ENCODE peak calls at places on chromosomes 16 and 17, in six cellular contexts. One of them, this sample, is unnamed.

GRCh38 chr17:21278304-21279197 is 6.0 kb upstream of the MAP2K3 start:
- DNase-seq in CD8-positive, alpha-beta memory T cell: peak; percentile 70
- DNase-seq in amniotic stem cell: no peak
- DNase-seq in memory B cell: no peak
- DNase-seq in AG08396: no peak
- DNase-seq in T-cell: peak; percentile 58
- DNase-seq in this sample: no peak

GRCh38 chr17:65952586-65952985 is 239.3 kb downstream of the CEP112 start:
- DNase-seq in CD8-positive, alpha-beta memory T cell: no peak
- DNase-seq in amniotic stem cell: no peak
- DNase-seq in memory B cell: no peak
- DNase-seq in AG08396: no peak
- DNase-seq in T-cell: no peak
- DNase-seq in this sample: no peak

GRCh38 chr17:21388066-21388465 is 11.9 kb downstream of the KCNJ12 start:
- DNase-seq in CD8-positive, alpha-beta memory T cell: no peak
- DNase-seq in amniotic stem cell: no peak
- DNase-seq in memory B cell: no peak
- DNase-seq in AG08396: no peak
- DNase-seq in T-cell: no peak
- DNase-seq in this sample: no peak

GRCh38 chr17:31584436-31585279 is 193.2 kb downstream of the RAB11FIP4 start:
- DNase-seq in CD8-positive, alpha-beta memory T cell: no peak
- DNase-seq in amniotic stem cell: no peak
- DNase-seq in memory B cell: no peak
- DNase-seq in AG08396: no peak
- DNase-seq in T-cell: no peak
- DNase-seq in this sample: no peak

GRCh38 chr17:63405741-63406261 is 40.3 kb downstream of the CYB561 start:
- DNase-seq in CD8-positive, alpha-beta memory T cell: no peak
- DNase-seq in amniotic stem cell: peak; percentile 57
- DNase-seq in memory B cell: no peak
- DNase-seq in AG08396: peak; percentile 28
- DNase-seq in T-cell: no peak
- DNase-seq in this sample: peak; percentile 79

GRCh38 chr17:3859895-3860294 is 13.8 kb upstream of the NCBP3 start:
- DNase-seq in CD8-positive, alpha-beta memory T cell: no peak
- DNase-seq in amniotic stem cell: no peak
- DNase-seq in memory B cell: no peak
- DNase-seq in AG08396: no peak
- DNase-seq in T-cell: no peak
- DNase-seq in this sample: no peak

GRCh38 chr16:87358250-87358649 is 25.3 kb downstream of the FBXO31 start:
- DNase-seq in CD8-positive, alpha-beta memory T cell: no peak
- DNase-seq in amniotic stem cell: no peak
- DNase-seq in memory B cell: no peak
- DNase-seq in AG08396: no peak
- DNase-seq in T-cell: no peak
- DNase-seq in this sample: no peak

GRCh38 chr16:22816475-22816874 is 2.5 kb downstream of the HS3ST2 start:
- DNase-seq in CD8-positive, alpha-beta memory T cell: no peak
- DNase-seq in amniotic stem cell: no peak
- DNase-seq in memory B cell: no peak
- DNase-seq in AG08396: no peak
- DNase-seq in T-cell: no peak
- DNase-seq in this sample: no peak

GRCh38 chr17:69466451-69466850 is 52.0 kb downstream of the MAP2K6 start:
- DNase-seq in CD8-positive, alpha-beta memory T cell: no peak
- DNase-seq in amniotic stem cell: no peak
- DNase-seq in memory B cell: no peak
- DNase-seq in AG08396: no peak
- DNase-seq in T-cell: no peak
- DNase-seq in this sample: no peak

GRCh38 chr16:14566599-14566998 is 63.5 kb downstream of the PARN start:
- DNase-seq in CD8-positive, alpha-beta memory T cell: no peak
- DNase-seq in amniotic stem cell: no peak
- DNase-seq in memory B cell: no peak
- DNase-seq in AG08396: no peak
- DNase-seq in T-cell: no peak
- DNase-seq in this sample: no peak

GRCh38 chr17:50134206-50135110 is 4.5 kb upstream of the SAMD14 start:
- DNase-seq in CD8-positive, alpha-beta memory T cell: no peak
- DNase-seq in amniotic stem cell: no peak
- DNase-seq in memory B cell: no peak
- DNase-seq in AG08396: no peak
- DNase-seq in T-cell: no peak
- DNase-seq in this sample: peak; percentile 60

GRCh38 chr16:49839462-49839825 is 16.5 kb downstream of the ZNF423 start:
- DNase-seq in CD8-positive, alpha-beta memory T cell: no peak
- DNase-seq in amniotic stem cell: no peak
- DNase-seq in memory B cell: no peak
- DNase-seq in AG08396: no peak
- DNase-seq in T-cell: no peak
- DNase-seq in this sample: no peak

GRCh38 chr17:76566613-76566943 is 19.1 kb downstream of the ST6GALNAC2 start:
- DNase-seq in CD8-positive, alpha-beta memory T cell: no peak
- DNase-seq in amniotic stem cell: no peak
- DNase-seq in memory B cell: no peak
- DNase-seq in AG08396: no peak
- DNase-seq in T-cell: no peak
- DNase-seq in this sample: no peak

GRCh38 chr17:78159575-78160158 is 8.7 kb upstream of the SYNGR2 start:
- DNase-seq in CD8-positive, alpha-beta memory T cell: no peak
- DNase-seq in amniotic stem cell: no peak
- DNase-seq in memory B cell: no peak
- DNase-seq in AG08396: peak; percentile 52
- DNase-seq in T-cell: no peak
- DNase-seq in this sample: peak; percentile 44

GRCh38 chr16:71564377-71564967 is 12.4 kb downstream of the TAT start:
- DNase-seq in CD8-positive, alpha-beta memory T cell: peak; percentile 2
- DNase-seq in amniotic stem cell: peak; percentile 60
- DNase-seq in memory B cell: no peak
- DNase-seq in AG08396: no peak
- DNase-seq in T-cell: no peak
- DNase-seq in this sample: no peak

GRCh38 chr17:82186221-82186620 is 26.4 kb downstream of the CCDC57 start:
- DNase-seq in CD8-positive, alpha-beta memory T cell: no peak
- DNase-seq in amniotic stem cell: no peak
- DNase-seq in memory B cell: no peak
- DNase-seq in AG08396: no peak
- DNase-seq in T-cell: no peak
- DNase-seq in this sample: no peak

GRCh38 chr17:74738051-74738996 is 1.3 kb downstream of the RAB37 start:
- DNase-seq in CD8-positive, alpha-beta memory T cell: peak; percentile 79
- DNase-seq in amniotic stem cell: no peak
- DNase-seq in memory B cell: peak; percentile 45
- DNase-seq in AG08396: no peak
- DNase-seq in T-cell: peak; percentile 80
- DNase-seq in this sample: no peak

GRCh38 chr17:77649717-77650211 is 308.7 kb upstream of the TNRC6C start:
- DNase-seq in CD8-positive, alpha-beta memory T cell: no peak
- DNase-seq in amniotic stem cell: no peak
- DNase-seq in memory B cell: no peak
- DNase-seq in AG08396: peak; percentile 41
- DNase-seq in T-cell: no peak
- DNase-seq in this sample: peak; percentile 44

GRCh38 chr16:49992825-49993224 is 32.2 kb upstream of the CNEP1R1 start:
- DNase-seq in CD8-positive, alpha-beta memory T cell: no peak
- DNase-seq in amniotic stem cell: no peak
- DNase-seq in memory B cell: no peak
- DNase-seq in AG08396: no peak
- DNase-seq in T-cell: no peak
- DNase-seq in this sample: no peak

GRCh38 chr16:57883953-57884654 is 81.8 kb upstream of the KIFC3 start:
- DNase-seq in CD8-positive, alpha-beta memory T cell: no peak
- DNase-seq in amniotic stem cell: no peak
- DNase-seq in memory B cell: no peak
- DNase-seq in AG08396: no peak
- DNase-seq in T-cell: no peak
- DNase-seq in this sample: no peak

GRCh38 chr17:57436565-57436964 is 180.2 kb downstream of the MSI2 start:
- DNase-seq in CD8-positive, alpha-beta memory T cell: no peak
- DNase-seq in amniotic stem cell: no peak
- DNase-seq in memory B cell: no peak
- DNase-seq in AG08396: no peak
- DNase-seq in T-cell: no peak
- DNase-seq in this sample: no peak

GRCh38 chr16:49858200-49859129 is 2.6 kb upstream of the ZNF423 start:
- DNase-seq in CD8-positive, alpha-beta memory T cell: peak; percentile 28
- DNase-seq in amniotic stem cell: no peak
- DNase-seq in memory B cell: peak; percentile 18
- DNase-seq in AG08396: peak; percentile 48
- DNase-seq in T-cell: peak; percentile 25
- DNase-seq in this sample: peak; percentile 27

GRCh38 chr17:79077587-79077986 is 3.0 kb downstream of the ENGASE start:
- DNase-seq in CD8-positive, alpha-beta memory T cell: no peak
- DNase-seq in amniotic stem cell: no peak
- DNase-seq in memory B cell: no peak
- DNase-seq in AG08396: no peak
- DNase-seq in T-cell: no peak
- DNase-seq in this sample: no peak

GRCh38 chr17:68821860-68822693 is 133.1 kb downstream of the ABCA8 start:
- DNase-seq in CD8-positive, alpha-beta memory T cell: no peak
- DNase-seq in amniotic stem cell: peak; percentile 42
- DNase-seq in memory B cell: no peak
- DNase-seq in AG08396: peak; percentile 72
- DNase-seq in T-cell: no peak
- DNase-seq in this sample: peak; percentile 91

GRCh38 chr17:59754547-59754946 is 47.1 kb downstream of the VMP1 start:
- DNase-seq in CD8-positive, alpha-beta memory T cell: no peak
- DNase-seq in amniotic stem cell: peak; percentile 74
- DNase-seq in memory B cell: no peak
- DNase-seq in AG08396: peak; percentile 30
- DNase-seq in T-cell: no peak
- DNase-seq in this sample: peak; percentile 95

GRCh38 chr17:80388175-80388574 is 26.8 kb upstream of the ENDOV start:
- DNase-seq in CD8-positive, alpha-beta memory T cell: no peak
- DNase-seq in amniotic stem cell: no peak
- DNase-seq in memory B cell: no peak
- DNase-seq in AG08396: no peak
- DNase-seq in T-cell: no peak
- DNase-seq in this sample: no peak

GRCh38 chr17:846901-847777 is 65.0 kb downstream of the MRM3 start:
- DNase-seq in CD8-positive, alpha-beta memory T cell: no peak
- DNase-seq in amniotic stem cell: no peak
- DNase-seq in memory B cell: no peak
- DNase-seq in AG08396: peak; percentile 61
- DNase-seq in T-cell: no peak
- DNase-seq in this sample: no peak

GRCh38 chr16:79598341-79599181 is 2.0 kb downstream of the MAF start:
- DNase-seq in CD8-positive, alpha-beta memory T cell: no peak
- DNase-seq in amniotic stem cell: no peak
- DNase-seq in memory B cell: peak; percentile 18
- DNase-seq in AG08396: peak; percentile 55
- DNase-seq in T-cell: peak; percentile 37
- DNase-seq in this sample: peak; percentile 30

GRCh38 chr17:12078791-12079190 is 58.1 kb downstream of the MAP2K4 start:
- DNase-seq in CD8-positive, alpha-beta memory T cell: no peak
- DNase-seq in amniotic stem cell: peak; percentile 22
- DNase-seq in memory B cell: no peak
- DNase-seq in AG08396: peak; percentile 66
- DNase-seq in T-cell: no peak
- DNase-seq in this sample: peak; percentile 84

GRCh38 chr16:5490499-5490898 is 392.9 kb upstream of the EEF2KMT start:
- DNase-seq in CD8-positive, alpha-beta memory T cell: no peak
- DNase-seq in amniotic stem cell: no peak
- DNase-seq in memory B cell: no peak
- DNase-seq in AG08396: no peak
- DNase-seq in T-cell: no peak
- DNase-seq in this sample: no peak

GRCh38 chr17:62188713-62189112 is 123.6 kb upstream of the MED13 start:
- DNase-seq in CD8-positive, alpha-beta memory T cell: no peak
- DNase-seq in amniotic stem cell: no peak
- DNase-seq in memory B cell: no peak
- DNase-seq in AG08396: no peak
- DNase-seq in T-cell: no peak
- DNase-seq in this sample: no peak

GRCh38 chr17:72409405-72410002 is 288.7 kb downstream of the SOX9 start:
- DNase-seq in CD8-positive, alpha-beta memory T cell: no peak
- DNase-seq in amniotic stem cell: no peak
- DNase-seq in memory B cell: no peak
- DNase-seq in AG08396: no peak
- DNase-seq in T-cell: no peak
- DNase-seq in this sample: no peak

This sample was measured in EL.